ENCODE peak calls at places on chromosomes 13 and 19, in four cellular contexts. G is heart left ventricle, N is heart right ventricle, L is upper lobe of right lung. P is an unnamed sample.

GRCh38 chr13:113224486-113224885 is 15.1 kb downstream of the CUL4A start:
- DNase-seq in L (no peak), G (no peak), N (peak), P (no peak)

GRCh38 chr13:97257800-97258799 is 36.0 kb downstream of the MBNL2 start:
- DNase-seq in N (peak), L (no peak), G (peak), P (peak)

GRCh38 chr13:113437408-113438010 is 15.8 kb downstream of the ADPRHL1 start:
- DNase-seq in N (no peak), L (no peak), G (no peak), P (peak)

GRCh38 chr19:8001995-8002849 is 3.2 kb downstream of the ELAVL1 start:
- DNase-seq in N (peak), L (peak), G (peak), P (peak)

GRCh38 chr13:111944171-111944583 is 122.8 kb upstream of the SOX1 start:
- DNase-seq in N (no peak), G (no peak), L (peak), P (no peak)

GRCh38 chr19:17086129-17086528 is 10.6 kb downstream of the MYO9B start:
- DNase-seq in N (no peak), G (no peak), L (no peak), P (peak)

GRCh38 chr19:48102870-48103751 is 7.5 kb downstream of the PLA2G4C start:
- DNase-seq in G (no peak), L (no peak), N (no peak), P (peak)

GRCh38 chr19:45125975-45126493 is 33.1 kb downstream of the PPP1R37 start:
- DNase-seq in L (peak), N (peak), G (peak), P (peak)

GRCh38 chr13:112071011-112071901 is 4.3 kb downstream of the SOX1 start:
- DNase-seq in N (no peak), G (no peak), L (no peak), P (peak)

GRCh38 chr19:12543855-12544254 is 7.4 kb downstream of the ZNF564 start:
- DNase-seq in L (no peak), G (no peak), N (no peak), P (no peak)

GRCh38 chr19:46042252-46042883 is 1.6 kb upstream of the IGFL4 start:
- DNase-seq in L (no peak), N (no peak), G (no peak), P (no peak)

GRCh38 chr19:932647-933552 is 7.1 kb downstream of the ARID3A start:
- DNase-seq in L (peak), N (peak), G (peak), P (peak)

GRCh38 chr13:51241720-51242119 is 19.5 kb downstream of the FAM124A start:
- DNase-seq in N (no peak), L (no peak), G (no peak), P (no peak)

GRCh38 chr19:33290956-33291622 is 11.2 kb downstream of the CEBPA start:
- DNase-seq in G (no peak), L (peak), N (no peak), P (peak)

GRCh38 chr13:25660996-25661395 is 289.2 kb downstream of the ATP8A2 start:
- DNase-seq in L (no peak), N (no peak), G (no peak), P (no peak)

GRCh38 chr13:92317066-92317465 is 909.5 kb upstream of the GPC6 start:
- DNase-seq in G (no peak), N (no peak), L (no peak), P (no peak)

GRCh38 chr13:21365574-21365973 is 93.5 kb downstream of the ZDHHC20 start:
- DNase-seq in G (no peak), L (peak), N (no peak), P (no peak)

GRCh38 chr19:4191044-4191443 is 8.6 kb downstream of the ANKRD24 start:
- DNase-seq in L (no peak), N (no peak), G (no peak), P (peak)

GRCh38 chr19:32928806-32929205 is 43.0 kb downstream of the CEP89 start:
- DNase-seq in G (no peak), N (no peak), L (no peak), P (no peak)

DNA sequence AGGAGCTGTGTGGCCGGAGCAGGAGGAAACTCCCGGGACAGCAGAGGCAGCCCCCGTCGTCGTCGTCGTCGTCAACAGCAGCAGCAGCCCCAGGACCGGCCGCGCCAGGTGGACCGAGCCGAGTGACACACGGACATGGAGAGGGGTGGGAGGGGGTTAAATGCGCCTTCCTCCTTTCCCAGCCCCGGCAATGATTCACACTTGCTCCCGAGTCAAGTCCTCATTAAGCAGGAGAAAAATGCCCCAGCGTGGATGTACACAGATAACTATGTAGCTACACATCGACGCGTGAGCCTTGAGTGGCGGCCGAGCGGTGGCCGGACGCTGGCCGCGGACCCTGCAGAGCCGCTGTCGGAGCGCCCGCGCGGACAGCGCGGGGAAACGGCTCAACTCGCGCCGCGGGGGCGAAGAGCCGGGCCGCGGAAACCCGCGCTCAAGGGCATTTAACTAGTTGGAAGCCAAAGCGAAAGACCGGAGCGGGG is 645 bp downstream of the UBL3 start:
- DNase-seq in G (peak), N (peak), L (peak), P (peak)
- H3K27ac ChIP-seq in G (peak), N (peak), L (peak), P (peak)

GRCh38 chr13:49247722-49248432 is at the start of gene CDADC1:
- DNase-seq in N (peak), L (peak), G (peak), P (peak)
- H3K27ac ChIP-seq in N (peak), L (peak), G (peak), P (peak)

DNA sequence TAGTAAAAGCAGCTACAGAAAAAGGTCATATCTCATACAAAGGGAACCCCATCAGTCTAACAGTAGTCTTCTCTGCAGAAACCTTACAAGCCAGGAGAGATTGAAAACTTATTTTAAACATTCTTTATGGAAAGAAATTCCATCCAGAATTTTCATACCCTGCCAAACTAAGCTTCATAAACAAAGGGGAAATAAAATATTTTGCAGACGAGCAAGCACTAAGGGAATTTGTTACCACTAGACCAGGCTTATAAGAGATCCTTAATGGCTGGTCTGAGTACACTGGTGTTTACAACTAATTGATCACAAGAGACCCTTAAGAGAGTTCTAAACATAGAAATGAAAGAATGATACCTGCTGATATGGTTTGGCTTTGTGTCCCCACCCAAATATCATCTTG is 128.6 kb upstream of the TNFSF11 start:
- DNase-seq in N (no peak), L (no peak), G (no peak), P (no peak)
- H3K27ac ChIP-seq in N (no peak), L (no peak), G (no peak), P (no peak)

DNA sequence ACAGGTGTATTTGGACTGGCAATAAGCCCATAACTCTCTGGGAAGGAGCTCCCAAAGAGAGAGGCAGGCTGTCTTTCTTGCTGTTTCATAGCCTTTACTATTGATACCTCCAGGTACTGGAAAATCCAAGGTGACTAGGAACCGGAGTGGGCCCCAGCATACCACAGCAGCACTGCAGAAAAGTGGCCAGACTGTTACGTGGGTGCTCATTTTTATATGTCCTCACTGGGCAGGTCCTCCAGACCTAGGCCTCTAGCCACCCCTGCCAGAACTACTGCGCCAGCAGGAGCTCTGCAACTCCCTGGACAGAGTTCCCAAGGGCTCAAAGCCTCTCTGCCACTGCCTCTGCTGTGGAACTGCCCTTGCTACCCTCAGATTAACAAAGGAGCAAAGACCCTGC is 46.4 kb downstream of the LIG4 start:
- DNase-seq in L (no peak), N (no peak), G (no peak), P (no peak)
- H3K27ac ChIP-seq in L (no peak), N (no peak), G (no peak), P (no peak)

GRCh38 chr19:18342090-18342632 is 1.8 kb downstream of the PGPEP1 start:
- DNase-seq in L (no peak), G (no peak), N (no peak), P (peak)
- H3K27ac ChIP-seq in L (no peak), G (no peak), N (no peak), P (no peak)